ENCODE peak calls at places on chromosomes 5 and 9, in six cellular contexts. O, D, V, S, G and K are unnamed samples.

GRCh38 chr9:123339666-123340414 is 16.2 kb upstream of the CRB2 start:
- ATAC-seq in O (peak), D (no peak), V (peak), S (no peak), G (peak), K (no peak)

GRCh38 chr5:38257236-38258036 is 923 bp upstream of the EGFLAM start:
- ATAC-seq in O (no peak), D (peak), V (no peak), S (no peak), G (peak), K (peak)

GRCh38 chr9:107674937-107675277 is 185.3 kb upstream of the KLF4 start:
- ATAC-seq in O (no peak), D (peak), V (no peak), S (no peak), G (no peak), K (peak)

GRCh38 chr5:146890733-146891440 is 12.3 kb upstream of the PPP2R2B start:
- ATAC-seq in O (no peak), D (no peak), V (no peak), S (no peak), G (no peak), K (no peak)

GRCh38 chr5:206406-206805 is 11.5 kb downstream of the CCDC127 start:
- ATAC-seq in O (peak), D (peak), V (no peak), S (no peak), G (no peak), K (no peak)

GRCh38 chr5:96140084-96140483 is 178.4 kb upstream of the ELL2 start:
- ATAC-seq in O (no peak), D (no peak), V (no peak), S (no peak), G (no peak), K (no peak)

GRCh38 chr5:9108156-9108555 is 437.7 kb downstream of the SEMA5A start:
- ATAC-seq in O (no peak), D (no peak), V (no peak), S (no peak), G (no peak), K (no peak)

GRCh38 chr9:134061019-134061687 is 6.7 kb downstream of the BRD3 start:
- ATAC-seq in O (no peak), D (no peak), V (no peak), S (no peak), G (peak), K (no peak)

GRCh38 chr5:151070449-151070848 is 10.4 kb downstream of the TNIP1 start:
- ATAC-seq in O (no peak), D (no peak), V (no peak), S (no peak), G (no peak), K (no peak)

GRCh38 chr5:61626639-61627282 is 294.7 kb downstream of the ZSWIM6 start:
- ATAC-seq in O (no peak), D (peak), V (peak), S (no peak), G (no peak), K (peak)

GRCh38 chr5:17096975-17097695 is 120.3 kb upstream of the BASP1 start:
- ATAC-seq in O (no peak), D (no peak), V (peak), S (no peak), G (no peak), K (no peak)

GRCh38 chr5:74251106-74252032 is 389.2 kb downstream of the ENC1 start:
- ATAC-seq in O (peak), D (peak), V (no peak), S (peak), G (no peak), K (peak)

GRCh38 chr9:128575469-128575868 is 23.1 kb downstream of the SPTAN1 start:
- ATAC-seq in O (no peak), D (peak), V (no peak), S (no peak), G (no peak), K (peak)

GRCh38 chr5:161847896-161848510 is at the start of gene GABRA1:
- ATAC-seq in O (no peak), D (peak), V (no peak), S (no peak), G (peak), K (no peak)

GRCh38 chr5:170313344-170313743 is 15.8 kb upstream of the LCP2 start:
- ATAC-seq in O (peak), D (no peak), V (no peak), S (no peak), G (no peak), K (no peak)

GRCh38 chr5:43357067-43357466 is 43.9 kb upstream of the HMGCS1 start:
- ATAC-seq in O (peak), D (no peak), V (no peak), S (no peak), G (peak), K (no peak)

GRCh38 chr5:132114150-132115121 is 40.8 kb downstream of the CSF2 start:
- ATAC-seq in O (peak), D (no peak), V (peak), S (no peak), G (no peak), K (no peak)

GRCh38 chr9:109887079-109887478 is 107.1 kb downstream of the PALM2AKAP2 start:
- ATAC-seq in O (no peak), D (peak), V (peak), S (no peak), G (no peak), K (peak)

GRCh38 chr9:121246821-121247511 is 21.0 kb upstream of the GSN start:
- ATAC-seq in O (peak), D (peak), V (no peak), S (no peak), G (no peak), K (peak)

GRCh38 chr5:99646011-99646647 is 717.3 kb upstream of the CHD1 start:
- ATAC-seq in O (no peak), D (no peak), V (no peak), S (no peak), G (no peak), K (no peak)

GRCh38 chr5:175088963-175089362 is 355.0 kb downstream of the DRD1 start:
- ATAC-seq in O (no peak), D (no peak), V (no peak), S (no peak), G (no peak), K (no peak)

GRCh38 chr5:96337048-96337781 is 95.8 kb downstream of the PCSK1 start:
- ATAC-seq in O (no peak), D (peak), V (peak), S (no peak), G (no peak), K (no peak)

GRCh38 chr9:91037511-91038482 is 236.2 kb downstream of the SYK start:
- ATAC-seq in O (no peak), D (peak), V (no peak), S (peak), G (peak), K (peak)

GRCh38 chr5:8577792-8578191 is 708.8 kb downstream of the MTRR start:
- ATAC-seq in O (no peak), D (no peak), V (peak), S (no peak), G (no peak), K (no peak)

GRCh38 chr5:65198777-65199120 is 283.0 kb downstream of the ADAMTS6 start:
- ATAC-seq in O (no peak), D (peak), V (no peak), S (peak), G (no peak), K (no peak)

GRCh38 chr5:134649163-134649916 is 755 bp downstream of the SEC24A start:
- ATAC-seq in O (peak), D (peak), V (peak), S (peak), G (peak), K (no peak)

GRCh38 chr9:129422032-129422842 is 198.7 kb downstream of the C9orf50 start:
- ATAC-seq in O (no peak), D (no peak), V (no peak), S (no peak), G (peak), K (no peak)

GRCh38 chr5:14218480-14218879 is 75.3 kb downstream of the TRIO start:
- ATAC-seq in O (no peak), D (peak), V (no peak), S (peak), G (no peak), K (no peak)

GRCh38 chr5:145943674-145944121 is 7.3 kb downstream of the SH3RF2 start:
- ATAC-seq in O (peak), D (no peak), V (no peak), S (no peak), G (no peak), K (no peak)

GRCh38 chr5:88384901-88385300 is 116.3 kb upstream of the TMEM161B start:
- ATAC-seq in O (no peak), D (no peak), V (no peak), S (no peak), G (no peak), K (no peak)

GRCh38 chr9:73869261-73869660 is 627.9 kb upstream of the RORB start:
- ATAC-seq in O (peak), D (peak), V (peak), S (peak), G (no peak), K (no peak)

GRCh38 chr9:77224750-77225312 is 47.5 kb downstream of the VPS13A start:
- ATAC-seq in O (no peak), D (no peak), V (no peak), S (no peak), G (no peak), K (no peak)

GRCh38 chr9:105330201-105330600 is 85.8 kb downstream of the SLC44A1 start:
- ATAC-seq in O (no peak), D (no peak), V (peak), S (no peak), G (no peak), K (no peak)

DNA sequence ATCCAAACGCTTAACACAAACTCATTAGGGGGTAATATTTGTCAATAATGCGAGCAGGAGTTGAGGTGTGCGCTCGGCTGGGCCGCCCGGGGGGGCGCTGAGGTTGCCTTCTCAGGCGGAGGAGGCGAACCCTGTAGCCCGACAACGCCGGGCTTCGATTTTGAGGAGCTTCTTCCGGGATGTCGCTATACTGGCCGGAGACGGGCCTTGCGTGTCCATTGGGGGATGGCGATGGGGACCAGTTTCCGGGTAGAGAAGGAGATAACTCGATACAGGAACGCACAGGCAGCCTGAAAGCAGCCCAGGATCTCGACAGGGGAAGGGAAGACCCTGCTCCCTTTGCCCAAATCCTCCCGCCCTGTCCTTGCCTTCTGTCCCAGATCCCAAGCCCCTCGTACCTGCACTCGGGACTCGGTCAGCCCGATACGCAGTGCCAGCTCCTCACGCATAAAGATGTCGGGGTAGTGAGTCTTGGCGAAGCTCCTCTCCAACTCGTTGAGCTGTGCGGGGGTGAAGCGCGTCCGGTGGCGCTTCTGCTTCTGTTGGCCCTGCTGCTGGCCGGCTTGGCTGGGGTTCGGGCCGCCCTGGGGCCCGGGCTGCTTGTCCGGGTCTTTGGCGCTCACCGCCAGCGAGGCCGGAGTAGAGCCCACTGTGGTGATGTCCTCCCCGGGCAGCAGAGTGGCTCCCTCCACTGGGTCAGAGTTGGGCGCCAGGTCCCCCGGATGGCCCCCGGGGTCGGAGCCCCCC is 1.9 kb downstream of the OTP start:
- ATAC-seq in O (no peak), D (peak), V (no peak), S (no peak), G (no peak), K (peak)
- H3K4me3 ChIP-seq in O (no peak), D (no peak), V (no peak), S (no peak), G (no peak), K (no peak)

GRCh38 chr9:69173497-69173890 is 583 bp upstream of the TJP2 start:
- ATAC-seq in O (peak), D (no peak), V (peak), S (no peak), G (no peak), K (peak)
- TF ChIP-seq POLR2A in O (no peak), D (no peak), V (no peak), S (no peak), G (no peak), K (no peak)

GRCh38 chr9:97529363-97530076 is 28.1 kb downstream of the TMOD1 start:
- ATAC-seq in O (peak), D (peak), V (peak), S (peak), G (no peak), K (peak)
- TF ChIP-seq EP300 in O (no peak), D (peak), V (no peak), S (no peak), G (no peak), K (no peak)

DNA sequence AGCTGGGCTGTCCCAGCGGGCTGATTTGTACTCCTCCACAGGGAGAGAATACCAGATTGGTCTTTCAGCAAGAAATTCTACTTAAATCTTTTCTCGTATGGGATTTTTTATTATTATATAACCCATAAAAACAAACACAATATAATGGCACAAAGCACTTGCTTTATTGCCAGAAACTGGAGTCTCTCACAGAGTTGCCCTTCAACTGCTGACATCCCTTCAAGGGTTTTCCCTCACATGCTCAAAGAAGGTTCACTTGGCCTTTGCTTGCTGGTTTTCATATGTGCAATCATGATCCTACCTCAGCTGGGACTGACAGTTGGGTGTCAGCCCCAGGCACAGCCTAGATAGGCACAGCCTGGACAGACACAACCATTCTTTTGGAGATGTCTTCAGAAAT is 380.2 kb upstream of the RIOK2 start:
- ATAC-seq in O (no peak), D (no peak), V (no peak), S (no peak), G (no peak), K (no peak)
- H3K4me3 ChIP-seq in O (no peak), D (no peak), V (no peak), S (no peak), G (no peak), K (no peak)